ENCODE peak calls at places on chromosomes 5 and 9, in ten cellular contexts. L is HFFc6, W is heart left ventricle, K is psoas muscle, R is RWPE1, H is MCF 10A, T is AG04450, A is glutamatergic neuron, S is fibroblast of pulmonary artery, O is progenitor cell of endocrine pancreas. J is an unnamed sample.

GRCh38 chr5:135012033-135012588 is 21.9 kb downstream of the PITX1 start:
- DNase-seq in A (peak), K (no peak), T (no peak), R (no peak), S (no peak), H (no peak), W (no peak), O (no peak), L (no peak), J (no peak)

GRCh38 chr5:134647750-134648424 is 698 bp upstream of the SEC24A start:
- DNase-seq in L (peak), S (peak), H (peak), A (no peak), T (no peak), K (peak), R (peak), O (no peak), W (no peak), J (peak)

GRCh38 chr5:128216860-128217531 is 133.4 kb downstream of the SLC12A2 start:
- DNase-seq in R (peak), H (peak), S (peak), O (no peak), L (peak), T (no peak), W (peak), K (no peak), A (no peak), J (peak)

GRCh38 chr5:116468583-116468982 is 106.0 kb downstream of the SEMA6A start:
- DNase-seq in A (no peak), R (no peak), S (no peak), W (no peak), K (no peak), O (no peak), H (no peak), T (no peak), L (no peak), J (no peak)

GRCh38 chr5:166027582-166027981 is 2263.9 kb upstream of the WWC1 start:
- DNase-seq in O (no peak), H (no peak), L (no peak), S (no peak), R (no peak), A (no peak), K (no peak), W (no peak), T (no peak), J (no peak)

GRCh38 chr9:76530458-76531100 is 71.6 kb downstream of the GCNT1 start:
- DNase-seq in K (no peak), A (no peak), L (peak), T (no peak), R (no peak), H (no peak), W (no peak), S (peak), O (no peak), J (no peak)

GRCh38 chr5:86929123-86929766 is 311.5 kb downstream of the COX7C start:
- DNase-seq in A (no peak), W (no peak), S (no peak), R (no peak), H (no peak), T (no peak), K (no peak), O (no peak), L (no peak), J (no peak)

GRCh38 chr5:68731255-68731654 is 362.6 kb upstream of the SLC30A5 start:
- DNase-seq in H (no peak), T (no peak), S (no peak), L (no peak), R (no peak), A (no peak), W (no peak), K (no peak), O (no peak), J (no peak)

GRCh38 chr5:142783601-142784291 is 13.6 kb downstream of the ARHGAP26 start:
- DNase-seq in O (no peak), L (no peak), S (peak), K (peak), W (peak), A (peak), R (no peak), H (no peak), T (no peak), J (no peak)

GRCh38 chr5:73448451-73449136 is at the start of gene FOXD1:
- DNase-seq in S (peak), H (peak), L (peak), R (peak), T (peak), O (peak), K (peak), A (peak), W (peak), J (peak)
- TF ChIP-seq CTCF in S (no peak), H (no peak), L (no peak), R (peak), T (peak), O (no peak), K (no peak), A (no peak), W (peak), J (no peak)

DNA sequence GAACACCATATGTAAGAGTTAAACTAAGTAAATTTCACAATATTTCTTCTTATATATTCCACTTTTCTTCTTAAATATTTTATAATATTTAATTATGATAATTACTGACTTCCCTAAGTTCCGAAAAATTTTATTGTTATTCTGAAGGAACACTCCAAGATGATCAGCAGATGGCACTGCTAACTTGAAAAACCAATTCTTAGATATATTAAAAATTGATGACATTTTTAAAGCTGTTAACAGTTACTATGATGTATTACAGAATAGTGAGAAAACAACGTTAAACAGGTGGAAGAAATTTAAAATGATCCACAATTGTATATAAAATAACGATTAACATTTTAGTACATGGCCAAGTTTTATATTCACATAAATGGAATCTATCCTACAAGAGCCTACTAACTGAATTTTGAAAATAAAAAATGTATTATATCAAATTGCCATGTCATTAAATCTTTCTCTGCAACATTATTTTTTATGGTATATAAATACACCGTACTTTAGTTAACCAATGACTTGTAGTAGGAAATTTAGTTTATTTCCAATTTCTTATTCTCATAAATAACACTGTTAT is 30.1 kb upstream of the MUSK start:
- DNase-seq in H (peak), T (no peak), K (no peak), L (peak), R (peak), W (no peak), S (peak), A (no peak), O (no peak), J (peak)
- TF ChIP-seq CTCF in H (peak), T (peak), K (peak), L (peak), R (peak), W (peak), S (peak), A (no peak), O (peak), J (peak)

GRCh38 chr5:147189109-147189424 is 45.8 kb upstream of the STK32A start:
- DNase-seq in W (no peak), O (no peak), R (no peak), S (no peak), L (no peak), T (no peak), K (no peak), H (no peak), A (no peak), J (no peak)
- TF ChIP-seq CTCF in W (no peak), O (no peak), R (peak), S (no peak), L (peak), T (no peak), K (no peak), H (no peak), A (peak), J (no peak)

GRCh38 chr5:15995206-15996052 is 184.2 kb downstream of the MARCHF11 start:
- DNase-seq in H (peak), R (peak), S (peak), K (no peak), A (peak), T (no peak), L (peak), W (no peak), O (no peak), J (peak)
- TF ChIP-seq CTCF in H (peak), R (peak), S (peak), K (peak), A (peak), T (peak), L (peak), W (peak), O (peak), J (peak)

GRCh38 chr5:147081256-147081872 is 153.5 kb upstream of the STK32A start:
- DNase-seq in A (no peak), K (no peak), O (no peak), S (no peak), H (no peak), T (no peak), W (no peak), L (no peak), R (no peak), J (no peak)

GRCh38 chr5:147084702-147085101 is 150.1 kb upstream of the STK32A start:
- DNase-seq in L (no peak), W (no peak), O (peak), A (no peak), R (no peak), T (no peak), K (no peak), H (no peak), S (no peak), J (no peak)

GRCh38 chr5:147085409-147085808 is 149.4 kb upstream of the STK32A start:
- DNase-seq in T (no peak), H (no peak), L (no peak), W (no peak), A (no peak), R (no peak), K (no peak), S (no peak), O (no peak), J (no peak)

GRCh38 chr5:147075187-147075586 is 159.6 kb upstream of the STK32A start:
- DNase-seq in W (no peak), T (no peak), O (no peak), S (no peak), K (no peak), R (no peak), L (no peak), H (no peak), A (no peak), J (peak)

GRCh38 chr5:147080391-147080790 is 154.4 kb upstream of the STK32A start:
- DNase-seq in W (no peak), O (no peak), H (no peak), K (no peak), S (no peak), A (no peak), L (no peak), R (no peak), T (no peak), J (no peak)
- TF ChIP-seq CTCF in W (no peak), O (no peak), H (no peak), K (no peak), S (no peak), A (no peak), L (no peak), R (no peak), T (no peak), J (no peak)

J was measured in epithelial cell of esophagus.